ENCODE peak calls at places on chromosomes 5 and 9, in six cellular contexts. E is HepG2, O is body of pancreas, T is IMR-90, K is testis, P is tibial nerve. C is an unnamed sample.
A peak's percentile ranks its signal among the peaks of the same experiment; 100 is the strongest.

GRCh38 chr9:134606951-134607733 is 34.5 kb upstream of the COL5A1 start:
- DNase-seq in P (no peak), T (no peak), K (peak; percentile 27), E (no peak), O (no peak), C (peak; percentile 21)

GRCh38 chr5:88682797-88683496 is 200.0 kb downstream of the MEF2C start:
- DNase-seq in K (no peak), O (no peak), T (no peak), P (no peak), E (no peak), C (no peak)

GRCh38 chr5:177507596-177508216 is 1.9 kb downstream of the DOK3 start:
- DNase-seq in T (no peak), P (no peak), O (no peak), E (no peak), K (no peak), C (no peak)

GRCh38 chr5:29037716-29038115 is 1999.3 kb upstream of the CDH9 start:
- DNase-seq in K (no peak), T (no peak), P (no peak), O (no peak), E (no peak), C (no peak)

GRCh38 chr5:93359296-93359957 is 221.6 kb downstream of the NR2F1-AS1 start:
- DNase-seq in T (peak; percentile 91), O (peak; percentile 14), P (no peak), E (no peak), K (no peak), C (peak; percentile 31)

GRCh38 chr9:110041452-110041851 is 166.5 kb downstream of the C9orf152 start:
- DNase-seq in O (no peak), T (no peak), P (no peak), K (no peak), E (no peak), C (no peak)

GRCh38 chr9:126705311-126705766 is 91.6 kb downstream of the LMX1B start:
- DNase-seq in K (peak; percentile 92), T (peak; percentile 38), O (peak; percentile 82), E (peak; percentile 48), P (peak; percentile 85), C (peak; percentile 77)

GRCh38 chr9:133787749-133788015 is 49.5 kb upstream of the SARDH start:
- DNase-seq in O (no peak), P (no peak), K (no peak), T (no peak), E (no peak), C (no peak)

GRCh38 chr9:26260238-26260637 is 582.0 kb upstream of the TUSC1 start:
- DNase-seq in K (no peak), T (peak; percentile 28), E (no peak), O (no peak), P (no peak), C (no peak)

GRCh38 chr5:115072266-115073056 is 97.2 kb downstream of the TRIM36 start:
- DNase-seq in K (no peak), E (no peak), P (no peak), T (no peak), O (peak; percentile 66), C (no peak)

GRCh38 chr5:154756871-154757646 is 1.9 kb downstream of the LARP1 start:
- DNase-seq in K (peak; percentile 70), E (no peak), O (peak; percentile 70), T (peak; percentile 30), P (no peak), C (peak; percentile 62)

GRCh38 chr9:106878081-106878837 is 15.3 kb downstream of the ZNF462 start:
- DNase-seq in T (no peak), O (no peak), P (no peak), E (no peak), K (no peak), C (no peak)

GRCh38 chr5:98921947-98922508 is 6.8 kb downstream of the CHD1 start:
- DNase-seq in O (no peak), P (no peak), T (no peak), E (no peak), K (no peak), C (no peak)

GRCh38 chr5:145853952-145854351 is 18.8 kb upstream of the PRELID2 start:
- DNase-seq in E (no peak), K (no peak), O (no peak), T (no peak), P (no peak), C (no peak)

GRCh38 chr5:139181835-139182452 is 16.2 kb downstream of the SIL1 start:
- DNase-seq in K (no peak), P (no peak), E (no peak), O (no peak), T (peak; percentile 66), C (no peak)

DNA sequence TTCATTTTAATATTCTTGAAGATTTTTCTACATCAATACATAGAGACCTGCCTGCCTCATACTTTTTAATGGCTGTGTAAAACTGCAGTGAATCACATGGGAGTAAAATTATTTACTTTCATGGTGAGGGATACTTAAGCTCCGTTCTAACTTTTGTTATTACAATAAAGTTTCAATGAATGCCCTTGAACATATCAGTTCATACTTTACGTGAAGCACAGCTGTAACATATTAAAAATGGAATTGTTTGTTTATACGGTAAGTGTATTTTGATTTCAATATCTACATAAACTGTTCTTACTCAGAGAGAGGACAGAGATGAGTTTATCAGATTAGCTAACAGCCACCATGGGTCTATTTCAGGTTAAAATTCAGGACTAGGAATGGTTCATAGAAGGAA is 155.1 kb downstream of the NR3C1 start:
- DNase-seq in K (no peak), P (no peak), T (peak; percentile 68), O (no peak), E (no peak), C (no peak)
- H3K27ac ChIP-seq in K (no peak overlapping the region), P (no peak overlapping the region), T (peak overlapping the region; percentile 98), O (no peak overlapping the region), E (no peak overlapping the region), C (no peak overlapping the region)

GRCh38 chr5:149750596-149750995 is 20.5 kb downstream of the PPARGC1B start:
- DNase-seq in P (no peak), O (no peak), E (no peak), K (no peak), T (no peak), C (no peak)
- H3K4me1 ChIP-seq in P (no peaks in the 10 kb centered on the region), O (peaks cover 7% of the 10 kb centered on the region), E (peaks cover 40% of the 10 kb centered on the region), K (no peaks in the 10 kb centered on the region), T (no peaks in the 10 kb centered on the region), C (no peaks in the 10 kb centered on the region)

DNA sequence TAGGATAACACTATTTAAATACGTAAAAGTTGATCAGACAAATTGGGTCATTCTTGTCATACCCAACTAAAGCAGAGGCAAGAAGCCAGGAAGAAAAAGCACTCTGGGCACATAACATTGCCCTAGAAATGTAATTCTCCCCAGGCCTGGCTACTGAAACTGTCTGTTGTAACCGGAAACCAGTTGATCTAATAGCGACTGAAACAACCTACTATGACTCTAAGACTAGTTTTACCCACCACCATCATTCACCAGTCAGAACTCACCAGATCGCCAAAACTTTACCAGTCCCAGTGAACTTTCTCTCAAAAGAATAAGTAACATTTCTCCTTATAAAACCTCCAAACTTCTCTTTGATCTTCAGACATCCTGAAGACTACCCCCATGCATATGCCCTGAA is 99.3 kb upstream of the WWC1 start:
- DNase-seq in O (no peak), E (no peak), T (no peak), K (no peak), P (no peak), C (no peak)
- TF ChIP-seq POLR2A in O (no peak), E (no peak), T (no peak), K (no peak), P (no peak), C (no peak)

GRCh38 chr5:172285226-172286143 is 1.9 kb upstream of the UBTD2 start:
- DNase-seq in E (no peak), P (no peak), K (no peak), T (no peak), O (no peak), C (no peak)
- H3K27ac ChIP-seq in E (no peak overlapping the region), P (no peak overlapping the region), K (no peak overlapping the region), T (no peak overlapping the region), O (no peak overlapping the region), C (no peak overlapping the region)

GRCh38 chr9:91659529-91660294 is 236.1 kb upstream of the NFIL3 start:
- DNase-seq in P (no peak), E (no peak), K (no peak), O (peak; percentile 27), T (peak; percentile 55), C (no peak)
- H3K4me1 ChIP-seq in P (no peaks in the 10 kb centered on the region), E (no peaks in the 10 kb centered on the region), K (no peaks in the 10 kb centered on the region), O (no peaks in the 10 kb centered on the region), T (no peaks in the 10 kb centered on the region), C (no peaks in the 10 kb centered on the region)